ENCODE peak calls at places on chromosomes 4 and X, in four cellular contexts. R, G, F and Q are unnamed samples.
A peak's percentile ranks its signal among the peaks of the same experiment; 100 is the strongest.

GRCh38 chrX:41066391-41066790 is 18.9 kb upstream of the USP9X start:
- DNase-seq in R (no peak), G (no peak), F (no peak), Q (no peak)

GRCh38 chr4:100555791-100556190 is 38.0 kb upstream of the EMCN start:
- DNase-seq in R (no peak), G (no peak), F (no peak), Q (no peak)

GRCh38 chr4:48162162-48162561 is 28.1 kb upstream of the TXK start:
- DNase-seq in R (no peak), G (no peak), F (no peak), Q (no peak)

GRCh38 chrX:39605183-39605582 is 492.6 kb downstream of the BCOR start:
- DNase-seq in R (peak; percentile 46), G (no peak), F (no peak), Q (no peak)

GRCh38 chrX:78024349-78025108 is 55.1 kb upstream of the PGAM4 start:
- DNase-seq in R (peak; percentile 65), G (peak; percentile 26), F (peak; percentile 6), Q (peak; percentile 25)

GRCh38 chr4:37481547-37482129 is 204.5 kb downstream of the RELL1 start:
- DNase-seq in R (no peak), G (no peak), F (no peak), Q (no peak)

GRCh38 chr4:107977482-107977881 is 12.2 kb upstream of the HADH start:
- DNase-seq in R (no peak), G (no peak), F (no peak), Q (no peak)

GRCh38 chr4:48665555-48666186 is 114.4 kb downstream of the FRYL start:
- DNase-seq in R (no peak), G (no peak), F (no peak), Q (no peak)

GRCh38 chr4:148653681-148654080 is 211.5 kb upstream of the NR3C2 start:
- DNase-seq in R (no peak), G (no peak), F (no peak), Q (no peak)

GRCh38 chrX:100363926-100364325 is 46.1 kb downstream of the PCDH19 start:
- DNase-seq in R (peak; percentile 20), G (no peak), F (no peak), Q (no peak)

GRCh38 chr4:176949022-176949421 is 156.3 kb upstream of the VEGFC start:
- DNase-seq in R (no peak), G (peak; percentile 98), F (no peak), Q (no peak)

GRCh38 chr4:141439223-141439622 is 197.2 kb upstream of the IL15 start:
- DNase-seq in R (no peak), G (no peak), F (no peak), Q (no peak)

GRCh38 chr4:20193522-20193902 is 58.2 kb upstream of the SLIT2 start:
- DNase-seq in R (no peak), G (peak; percentile 33), F (no peak), Q (no peak)

GRCh38 chr4:20196476-20196875 is 55.2 kb upstream of the SLIT2 start:
- DNase-seq in R (no peak), G (no peak), F (no peak), Q (no peak)

GRCh38 chr4:20192754-20193521 is 58.8 kb upstream of the SLIT2 start:
- DNase-seq in R (no peak), G (peak; percentile 19), F (no peak), Q (no peak)

GRCh38 chr4:20195071-20195885 is 56.4 kb upstream of the SLIT2 start:
- DNase-seq in R (no peak), G (peak; percentile 21), F (no peak), Q (no peak)

DNA sequence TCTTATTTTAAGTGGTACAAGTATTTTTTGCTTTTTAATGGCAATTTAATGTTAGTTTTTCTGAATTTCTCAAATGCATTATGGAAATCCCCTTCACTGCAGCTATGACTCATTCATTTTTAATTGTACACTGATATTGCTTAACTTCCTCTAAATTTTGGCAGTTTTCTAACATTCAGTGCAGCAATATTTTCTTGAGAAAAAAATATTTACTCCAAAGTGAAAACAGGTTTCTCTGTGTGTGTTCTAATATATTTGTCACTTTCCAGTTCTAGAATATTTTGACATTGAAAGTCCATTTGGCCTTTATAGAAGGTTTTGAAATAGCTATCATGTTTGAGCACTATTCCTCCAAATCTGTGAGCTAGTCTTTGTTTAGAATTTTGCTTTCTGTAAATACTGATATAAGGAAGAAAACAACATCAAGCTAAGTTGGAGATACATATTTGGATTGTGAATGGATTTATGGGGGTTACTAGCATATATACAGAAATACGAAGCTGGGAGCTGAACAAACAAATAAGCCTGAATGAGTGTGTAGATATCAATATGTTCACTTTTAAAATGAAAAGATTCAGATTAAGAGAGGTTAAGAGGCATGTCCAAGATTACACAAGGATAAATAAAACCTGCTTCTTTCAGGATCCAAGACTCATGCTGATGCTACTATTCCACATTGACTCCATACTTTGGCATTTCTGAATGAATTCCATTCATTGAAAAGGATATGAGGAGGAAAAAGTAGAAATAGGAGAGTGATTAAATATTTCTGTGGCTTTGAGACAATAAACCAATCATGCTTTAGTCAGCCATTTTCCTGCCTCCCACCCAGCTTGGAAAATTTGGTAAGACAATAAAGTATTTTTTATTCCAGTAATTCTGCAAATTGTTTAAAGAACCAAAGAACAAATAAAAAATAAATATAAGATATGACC is 57.4 kb upstream of the SLIT2 start:
- DNase-seq in R (no peak), G (peak; percentile 88), F (no peak), Q (no peak)
- H3K4me3 ChIP-seq in R (no peak overlapping the region), G (peak overlapping the region; percentile 11), F (no peak overlapping the region), Q (no peak overlapping the region)

GRCh38 chrX:72621619-72622485 is 49.2 kb upstream of the HDAC8 start:
- DNase-seq in R (no peak), G (peak; percentile 54), F (no peak), Q (no peak)

GRCh38 chrX:72620550-72621145 is 48.0 kb upstream of the HDAC8 start:
- DNase-seq in R (no peak), G (peak; percentile 91), F (no peak), Q (no peak)

GRCh38 chrX:72624194-72624593 is 51.6 kb upstream of the HDAC8 start:
- DNase-seq in R (no peak), G (no peak), F (no peak), Q (no peak)

GRCh38 chrX:72621163-72621562 is 48.5 kb upstream of the HDAC8 start:
- DNase-seq in R (no peak), G (no peak), F (no peak), Q (no peak)
- H3K4me3 ChIP-seq in R (no peak overlapping the region), G (no peak overlapping the region), F (no peak overlapping the region), Q (no peak overlapping the region)

GRCh38 chr4:159105761-159106243 is 2.9 kb downstream of the RAPGEF2 start:
- DNase-seq in R (no peak), G (peak; percentile 61), F (no peak), Q (no peak)
- H3K4me3 ChIP-seq in R (no peak overlapping the region), G (no peak overlapping the region), F (no peak overlapping the region), Q (no peak overlapping the region)

GRCh38 chr4:185004562-185005208 is 13.6 kb upstream of the HELT start:
- DNase-seq in R (peak; percentile 81), G (no peak), F (no peak), Q (no peak)
- H3K4me3 ChIP-seq in R (peak overlapping the region; percentile 33), G (no peak overlapping the region), F (no peak overlapping the region), Q (peak overlapping the region; percentile 31)

DNA sequence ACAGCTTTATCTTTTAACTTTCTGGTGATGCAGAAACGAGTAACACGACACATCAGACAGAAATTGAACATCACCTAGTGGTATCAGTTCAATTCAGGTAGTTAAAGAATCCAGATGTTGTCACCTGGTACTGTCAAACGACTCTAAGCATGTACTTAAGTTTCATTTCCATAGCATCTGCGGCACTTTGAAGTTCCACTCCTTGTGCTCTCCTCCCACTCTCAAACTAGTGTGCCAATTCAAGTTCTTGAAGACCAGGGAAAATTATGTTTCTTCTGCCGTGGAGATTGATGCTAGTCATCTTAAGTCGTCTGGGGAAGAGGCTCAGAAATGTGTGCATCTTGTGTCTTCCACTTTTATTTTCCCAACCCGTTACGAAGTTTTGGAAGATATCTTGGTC is 868 bp downstream of the COL4A6 start:
- DNase-seq in R (no peak), G (no peak), F (no peak), Q (no peak)
- H3K4me3 ChIP-seq in R (peak overlapping the region; percentile 71), G (no peak overlapping the region), F (no peak overlapping the region), Q (no peak overlapping the region)

DNA sequence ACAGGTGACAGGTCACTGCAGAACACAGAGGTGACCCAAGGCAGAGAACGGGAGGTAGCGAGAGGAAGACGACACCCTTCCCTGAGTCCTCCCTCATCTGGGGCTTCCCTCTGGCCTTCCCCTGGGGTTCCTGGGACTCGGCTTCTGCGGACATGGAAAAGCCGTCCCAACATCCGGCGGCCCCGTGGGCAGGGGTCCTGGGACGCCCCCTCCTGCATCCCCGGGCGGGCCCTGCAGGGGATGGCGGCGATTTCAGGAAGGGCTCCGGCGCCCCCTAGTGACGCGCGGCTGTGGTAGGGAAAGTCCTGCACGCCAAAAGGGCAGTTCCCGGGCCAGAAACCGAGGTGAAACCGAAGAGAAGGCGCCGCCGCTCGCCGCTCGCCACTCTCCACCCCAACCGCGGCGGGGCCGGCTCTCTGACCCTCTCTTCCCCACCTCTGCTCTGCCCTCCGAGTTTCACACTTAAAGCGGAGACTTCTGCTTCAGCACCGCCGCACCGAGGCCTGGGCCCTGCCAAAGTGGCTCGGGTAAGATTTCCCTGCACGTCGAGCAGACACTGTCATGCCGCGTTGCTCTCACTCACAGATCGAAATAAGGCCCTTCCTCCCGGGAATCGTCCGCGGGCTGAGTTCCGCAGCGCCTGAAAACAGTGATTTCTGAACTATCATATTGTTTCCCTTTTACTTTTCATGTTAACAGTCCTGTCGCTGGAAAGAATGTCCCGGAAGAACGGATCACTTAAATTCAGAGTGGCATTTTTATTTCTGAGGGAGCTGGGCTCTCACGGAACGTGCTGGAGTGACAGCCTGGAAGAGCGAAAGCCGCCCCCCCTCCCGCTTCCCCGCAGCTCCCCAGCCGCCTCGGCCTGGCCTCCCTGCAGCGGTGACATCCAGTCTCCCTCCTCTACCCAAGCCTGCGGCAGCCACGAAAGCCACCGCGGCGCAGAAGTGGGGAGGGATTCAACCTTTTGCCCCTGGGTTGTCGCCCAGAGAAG is 110.6 kb downstream of the DCTD start:
- DNase-seq in R (peak; percentile 94), G (peak; percentile 68), F (peak; percentile 35), Q (peak; percentile 37)
- H3K4me3 ChIP-seq in R (peak overlapping the region; percentile 45), G (peak overlapping the region; percentile 3), F (no peak overlapping the region), Q (no peak overlapping the region)